ENCODE peak calls at places on chromosomes 5 and 9, in four cellular contexts. Y is GM12878, X is IMR-90, H is K562. A is an unnamed sample.

GRCh38 chr5:133531634-133532033 is 80.7 kb downstream of the FSTL4 start:
- DNase-seq in Y (no peak), X (peak; percentile 17), H (no peak), A (no peak)

GRCh38 chr5:135386886-135387628 is 12.0 kb downstream of the MACROH2A1 start:
- DNase-seq in Y (no peak), X (peak; percentile 94), H (peak; percentile 35), A (peak; percentile 88)

GRCh38 chr9:15430920-15431844 is 8.5 kb downstream of the SNAPC3 start:
- DNase-seq in Y (no peak), X (no peak), H (no peak), A (no peak)

GRCh38 chr5:56489272-56489671 is 256.1 kb upstream of the ANKRD55 start:
- DNase-seq in Y (no peak), X (no peak), H (no peak), A (no peak)

GRCh38 chr5:139061856-139062255 is 136.3 kb downstream of the SIL1 start:
- DNase-seq in Y (no peak), X (peak; percentile 13), H (no peak), A (no peak)

GRCh38 chr5:143922718-143923117 is 110.8 kb downstream of the HMHB1 start:
- DNase-seq in Y (no peak), X (peak; percentile 65), H (no peak), A (no peak)

GRCh38 chr5:163619951-163620350 is 114.5 kb downstream of the MAT2B start:
- DNase-seq in Y (no peak), X (no peak), H (no peak), A (no peak)

GRCh38 chr5:75363726-75364495 is 26.9 kb downstream of the HMGCR start:
- DNase-seq in Y (no peak), X (no peak), H (no peak), A (no peak)

GRCh38 chr9:95436416-95436815 is 80.4 kb downstream of the PTCH1 start:
- DNase-seq in Y (no peak), X (no peak), H (no peak), A (no peak)

GRCh38 chr5:7245401-7245800 is 150.5 kb upstream of the ADCY2 start:
- DNase-seq in Y (no peak), X (no peak), H (no peak), A (no peak)

GRCh38 chr5:124402144-124402581 is 344.3 kb downstream of the ZNF608 start:
- DNase-seq in Y (no peak), X (peak; percentile 45), H (no peak), A (peak; percentile 26)

DNA sequence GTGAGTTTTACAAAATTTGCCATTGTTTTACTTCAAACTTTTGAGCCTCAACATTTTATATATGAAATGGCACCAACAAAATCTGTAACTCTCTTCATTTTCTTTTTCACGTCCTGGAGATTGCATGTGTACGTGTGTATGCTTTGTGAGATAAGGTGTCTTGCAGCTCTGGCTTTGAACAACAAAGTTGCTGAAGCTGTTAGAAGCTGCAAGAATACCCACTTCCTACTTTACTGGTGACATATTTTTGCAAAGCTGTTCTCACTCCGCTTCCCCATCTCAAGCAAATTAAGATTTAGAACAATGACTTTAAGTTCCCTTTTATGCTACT is 41.8 kb downstream of the FYB1 start:
- DNase-seq in Y (peak; percentile 21), X (no peak), H (no peak), A (no peak)
- TF ChIP-seq ELK1 in Y (no peak), X (no peak), H (no peak), A (no peak)

DNA sequence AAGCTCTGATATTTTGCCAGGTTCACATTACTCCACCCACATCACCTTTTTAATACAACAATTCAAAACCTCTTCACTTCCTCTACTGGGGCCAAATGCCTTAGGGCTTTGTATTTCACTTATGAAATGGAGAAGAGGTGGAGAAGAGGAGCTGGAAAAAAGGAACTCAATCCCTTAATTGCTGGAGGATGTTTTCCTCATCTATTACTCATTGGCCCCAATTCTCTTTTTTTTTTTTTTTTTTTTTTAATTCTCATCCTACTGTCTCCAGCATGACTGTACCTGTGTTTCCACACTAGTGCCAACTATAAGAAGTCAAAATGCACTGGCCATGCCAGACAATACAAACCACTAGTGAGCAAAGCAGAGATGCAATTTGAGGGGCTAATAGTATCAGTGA is 20.9 kb downstream of the FAM13B start:
- DNase-seq in Y (no peak), X (no peak), H (no peak), A (no peak)
- TF ChIP-seq POLR2A in Y (no peak), X (no peak), H (no peak), A (no peak)

GRCh38 chr5:111194053-111194452 is 30.1 kb upstream of the CAMK4 start:
- DNase-seq in Y (no peak), X (no peak), H (no peak), A (no peak)

GRCh38 chr5:111200828-111201227 is 23.4 kb upstream of the CAMK4 start:
- DNase-seq in Y (no peak), X (no peak), H (no peak), A (no peak)

GRCh38 chr5:111194925-111195324 is 29.3 kb upstream of the CAMK4 start:
- DNase-seq in Y (no peak), X (peak; percentile 36), H (no peak), A (no peak)

GRCh38 chr5:111198281-111198948 is 25.8 kb upstream of the CAMK4 start:
- DNase-seq in Y (no peak), X (no peak), H (no peak), A (no peak)

GRCh38 chr5:111197523-111197922 is 26.7 kb upstream of the CAMK4 start:
- DNase-seq in Y (no peak), X (no peak), H (no peak), A (no peak)
- TF ChIP-seq ELK1 in Y (no peak), X (no peak), H (no peak), A (no peak)

DNA sequence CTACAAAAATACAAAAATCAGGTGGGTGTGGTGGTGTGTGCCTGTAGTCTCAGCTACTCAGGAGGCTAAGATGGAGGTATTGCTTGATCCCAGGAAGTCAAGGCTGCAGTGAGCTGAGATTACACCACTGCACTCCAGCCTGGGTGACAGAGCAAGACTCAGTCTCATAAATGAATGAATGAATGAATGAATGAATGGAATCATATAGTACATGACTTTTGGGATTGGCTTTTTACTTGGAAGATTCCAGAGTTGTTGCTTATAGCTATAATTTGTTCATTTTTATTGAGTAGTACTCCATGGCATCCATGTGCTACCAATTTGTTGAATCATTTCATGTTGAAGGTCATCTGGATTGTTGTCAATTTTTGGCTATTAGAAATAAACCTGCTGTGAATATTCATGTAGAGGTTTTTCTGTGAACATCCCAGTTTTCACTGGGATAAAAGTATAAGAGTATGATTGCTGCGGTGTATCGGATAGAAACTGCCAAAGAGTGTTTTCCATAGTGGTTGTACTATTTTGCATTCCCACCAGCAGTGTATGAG is 19.9 kb downstream of the ERBIN start:
- DNase-seq in Y (no peak), X (peak; percentile 49), H (no peak), A (no peak)
- TF ChIP-seq POLR2A in Y (no peak), X (no peak), H (no peak), A (no peak)

GRCh38 chr5:127840198-127840524 is 137.0 kb downstream of the CCDC192 start:
- DNase-seq in Y (no peak), X (no peak), H (no peak), A (no peak)
- TF ChIP-seq ELK1 in Y (no peak), X (no peak), H (no peak), A (no peak)

DNA sequence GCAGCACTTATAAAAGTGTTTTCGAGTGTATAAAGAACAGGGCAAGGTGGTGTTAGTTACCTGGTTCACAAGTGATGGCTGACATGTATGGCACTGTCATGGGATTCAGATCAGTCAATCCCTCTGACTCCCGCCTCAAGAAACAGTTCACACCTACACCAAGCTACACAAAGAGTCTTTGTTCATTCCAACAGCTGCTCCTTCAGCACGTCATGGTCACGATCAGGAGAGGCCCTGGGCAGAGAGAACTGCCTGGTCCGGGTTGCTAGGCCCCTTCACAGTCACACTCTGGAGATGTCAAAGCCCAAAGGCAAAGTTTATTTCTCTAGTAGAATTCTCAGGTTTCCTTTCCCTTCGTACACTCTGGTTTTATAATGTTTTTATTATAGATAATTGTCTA is 426.7 kb downstream of the ZSWIM6 start:
- DNase-seq in Y (no peak), X (no peak), H (no peak), A (no peak)
- TF ChIP-seq POLR2A in Y (no peak), X (no peak), H (no peak), A (no peak)

GRCh38 chr5:149322518-149322917 is 22.8 kb upstream of the GRPEL2 start:
- DNase-seq in Y (no peak), X (no peak), H (no peak), A (no peak)
- TF ChIP-seq ELK1 in Y (no peak), X (no peak), H (no peak), A (no peak)

DNA sequence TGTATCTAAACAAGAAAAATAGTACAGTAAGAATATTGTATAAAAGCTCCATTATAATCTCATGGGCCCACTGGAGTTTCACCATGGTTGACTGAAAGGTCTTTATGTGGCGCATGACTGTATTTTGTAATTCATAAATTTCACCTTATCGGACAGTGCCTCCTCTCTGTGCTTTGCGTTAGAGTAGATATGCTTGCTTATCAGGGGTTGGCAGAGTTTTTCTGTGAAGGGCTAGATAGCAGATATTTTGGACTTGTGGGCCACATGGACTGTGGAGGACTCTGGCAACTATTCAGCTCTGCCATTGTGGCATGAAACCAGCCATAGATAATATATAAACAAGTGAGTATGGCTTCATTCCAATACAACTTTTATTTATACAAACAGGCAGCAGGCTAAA is 23.2 kb downstream of the GAPVD1 start:
- DNase-seq in Y (no peak), X (no peak), H (peak; percentile 75), A (no peak)
- TF ChIP-seq POLR2A in Y (no peak), X (no peak), H (no peak), A (no peak)

GRCh38 chr9:128103589-128103962 is 24.0 kb downstream of the PTGES2 start:
- DNase-seq in Y (no peak), X (no peak), H (no peak), A (no peak)
- TF ChIP-seq ELK1 in Y (no peak), X (no peak), H (no peak), A (no peak)

GRCh38 chr9:5437254-5438216 is at the start of gene PLGRKT:
- DNase-seq in Y (peak; percentile 81), X (peak; percentile 87), H (peak; percentile 39), A (peak; percentile 94)
- TF ChIP-seq POLR2A in Y (peak; percentile 95), X (peak; percentile 81), H (peak; percentile 72), A (peak; percentile 94)